ENCODE peak calls at places on chromosomes 2 and 18, in five cellular contexts. L is uterus, F is kidney, A is heart left ventricle, S is stomach. Z is an unnamed sample.
A peak's percentile ranks its signal among the peaks of the same experiment; 100 is the strongest.

GRCh38 chr2:175871331-175871730 is 130.7 kb downstream of the LNPK start:
- DNase-seq in F (no peak), L (no peak), A (no peak), S (no peak), Z (no peak)

GRCh38 chr18:5393779-5394178 is 98.3 kb upstream of the ZBTB14 start:
- DNase-seq in L (no peak), F (no peak), S (no peak), A (no peak), Z (no peak)

GRCh38 chr2:100944617-100945432 is 57.3 kb upstream of the RPL31 start:
- DNase-seq in L (no peak), F (no peak), S (peak; percentile 17), A (no peak), Z (no peak)

GRCh38 chr2:47274054-47274779 is 119.1 kb upstream of the STPG4 start:
- DNase-seq in S (no peak), A (no peak), L (peak; percentile 55), F (no peak), Z (no peak)

GRCh38 chr2:67215214-67215613 is 181.9 kb upstream of the ETAA1 start:
- DNase-seq in A (no peak), S (peak; percentile 52), L (peak; percentile 28), F (no peak), Z (no peak)

GRCh38 chr2:128520340-128520739 is 201.7 kb upstream of the HS6ST1 start:
- DNase-seq in A (no peak), F (no peak), L (no peak), S (no peak), Z (no peak)

GRCh38 chr18:49654347-49654746 is 92.5 kb downstream of the LIPG start:
- DNase-seq in F (no peak), L (no peak), S (no peak), A (no peak), Z (no peak)

GRCh38 chr2:129748250-129748649 is 231.2 kb upstream of the RAB6C start:
- DNase-seq in S (no peak), L (no peak), F (no peak), A (no peak), Z (no peak)

GRCh38 chr18:63799164-63799563 is 23.9 kb downstream of the SERPINB7 start:
- DNase-seq in F (no peak), L (no peak), S (no peak), A (no peak), Z (no peak)

GRCh38 chr18:75210274-75211001 is at the start of gene TSHZ1:
- DNase-seq in S (peak; percentile 51), L (peak; percentile 81), A (peak; percentile 79), F (no peak), Z (no peak)

GRCh38 chr18:47968006-47968676 is 37.7 kb upstream of the SMAD2 start:
- DNase-seq in A (no peak), L (no peak), F (no peak), S (peak; percentile 61), Z (no peak)

GRCh38 chr2:100903534-100904258 is 83.8 kb downstream of the NPAS2 start:
- DNase-seq in A (no peak), F (no peak), S (no peak), L (no peak), Z (no peak)

GRCh38 chr2:68441994-68442322 is 25.1 kb downstream of the FBXO48 start:
- DNase-seq in L (no peak), S (no peak), A (no peak), F (no peak), Z (no peak)

GRCh38 chr2:164046040-164046439 is 310.2 kb upstream of the FIGN start:
- DNase-seq in L (no peak), A (no peak), F (no peak), S (no peak), Z (no peak)

GRCh38 chr2:64524604-64525322 is 635 bp downstream of the AFTPH start:
- DNase-seq in A (peak; percentile 22), S (peak; percentile 44), F (peak; percentile 23), L (peak; percentile 20), Z (peak; percentile 48)

GRCh38 chr2:107669335-107669734 is 157.4 kb upstream of the RGPD4 start:
- DNase-seq in F (no peak), S (no peak), L (no peak), A (no peak), Z (no peak)

GRCh38 chr2:28616618-28617017 is 120.8 kb downstream of the PLB1 start:
- DNase-seq in L (no peak), A (no peak), F (no peak), S (no peak), Z (no peak)

GRCh38 chr2:138237657-138238384 is 263.7 kb upstream of the SPOPL start:
- DNase-seq in A (peak; percentile 6), S (no peak), L (no peak), F (no peak), Z (no peak)

GRCh38 chr2:73239776-73240175 is 5.7 kb downstream of the CCT7 start:
- DNase-seq in L (no peak), S (no peak), A (no peak), F (no peak), Z (no peak)

GRCh38 chr18:34350778-34351177 is 126.1 kb upstream of the NOL4 start:
- DNase-seq in F (peak; percentile 46), A (no peak), S (no peak), L (no peak), Z (peak; percentile 37)

GRCh38 chr2:61550375-61551209 is 12.4 kb upstream of the XPO1 start:
- DNase-seq in F (no peak), S (no peak), L (no peak), A (no peak), Z (no peak)

GRCh38 chr2:157492189-157492773 is 48.4 kb upstream of the CYTIP start:
- DNase-seq in L (peak; percentile 18), A (peak; percentile 59), S (peak; percentile 72), F (peak; percentile 67), Z (no peak)

GRCh38 chr2:149606251-149606811 is 18.8 kb upstream of the MMADHC start:
- DNase-seq in F (no peak), A (no peak), L (no peak), S (no peak), Z (no peak)

GRCh38 chr18:12076424-12077140 is 17.1 kb upstream of the ANKRD62 start:
- DNase-seq in F (peak; percentile 66), S (peak; percentile 55), L (peak; percentile 10), A (no peak), Z (peak; percentile 81)

GRCh38 chr2:237693281-237694039 is 66.1 kb downstream of the LRRFIP1 start:
- DNase-seq in F (peak; percentile 64), A (no peak), S (no peak), L (no peak), Z (no peak)

GRCh38 chr2:54561010-54561409 is 104.9 kb downstream of the SPTBN1 start:
- DNase-seq in S (no peak), L (no peak), A (no peak), F (no peak), Z (no peak)

GRCh38 chr2:170455617-170456426 is 259.3 kb upstream of the SP5 start:
- DNase-seq in L (no peak), A (no peak), F (no peak), S (no peak), Z (no peak)

GRCh38 chr2:156319811-156320490 is 12.6 kb downstream of the NR4A2 start:
- DNase-seq in A (peak; percentile 77), F (peak; percentile 83), S (peak; percentile 63), L (no peak), Z (peak; percentile 56)

GRCh38 chr2:56754066-56754615 is 570.4 kb downstream of the CCDC85A start:
- DNase-seq in F (no peak), S (no peak), L (no peak), A (peak; percentile 28), Z (no peak)

GRCh38 chr2:29495536-29495935 is 380.3 kb downstream of the CLIP4 start:
- DNase-seq in A (no peak), F (no peak), S (no peak), L (no peak), Z (no peak)

GRCh38 chr2:237482485-237482884 is 4.6 kb upstream of the MLPH start:
- DNase-seq in S (peak; percentile 91), L (peak; percentile 81), F (peak; percentile 88), A (peak; percentile 82), Z (peak; percentile 93)

DNA sequence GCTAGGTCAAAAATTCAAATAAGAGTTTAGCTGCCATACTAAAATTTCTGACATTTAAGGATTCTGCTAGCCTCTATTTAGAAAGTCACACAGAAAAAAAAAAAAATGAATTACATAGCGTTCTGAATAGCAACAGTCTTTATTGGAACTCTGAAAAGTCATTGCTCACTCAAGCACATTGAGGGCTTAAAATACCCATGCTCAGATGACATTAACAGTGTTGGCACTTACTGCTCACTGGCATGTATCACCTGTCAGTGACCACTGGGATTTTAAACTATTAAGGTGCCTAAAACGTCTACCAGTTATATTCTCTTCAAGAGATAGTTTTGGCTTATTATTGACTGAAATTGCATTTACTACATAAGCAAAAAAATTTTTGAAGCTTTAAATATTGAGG is 468.0 kb upstream of the SPHKAP start:
- DNase-seq in A (peak; percentile 20), L (no peak), F (no peak), S (no peak), Z (no peak)
- H3K27ac ChIP-seq in A (peak overlapping the region; percentile 65), L (no peak overlapping the region), F (no peak overlapping the region), S (no peak overlapping the region), Z (no peak overlapping the region)

GRCh38 chr18:13542520-13542847 is 183.9 kb downstream of the FAM210A start:
- DNase-seq in S (no peak), F (no peak), L (no peak), A (no peak), Z (no peak)
- H3K4me3 ChIP-seq in S (no peak overlapping the region), F (no peak overlapping the region), L (no peak overlapping the region), A (no peak overlapping the region), Z (no peak overlapping the region)

DNA sequence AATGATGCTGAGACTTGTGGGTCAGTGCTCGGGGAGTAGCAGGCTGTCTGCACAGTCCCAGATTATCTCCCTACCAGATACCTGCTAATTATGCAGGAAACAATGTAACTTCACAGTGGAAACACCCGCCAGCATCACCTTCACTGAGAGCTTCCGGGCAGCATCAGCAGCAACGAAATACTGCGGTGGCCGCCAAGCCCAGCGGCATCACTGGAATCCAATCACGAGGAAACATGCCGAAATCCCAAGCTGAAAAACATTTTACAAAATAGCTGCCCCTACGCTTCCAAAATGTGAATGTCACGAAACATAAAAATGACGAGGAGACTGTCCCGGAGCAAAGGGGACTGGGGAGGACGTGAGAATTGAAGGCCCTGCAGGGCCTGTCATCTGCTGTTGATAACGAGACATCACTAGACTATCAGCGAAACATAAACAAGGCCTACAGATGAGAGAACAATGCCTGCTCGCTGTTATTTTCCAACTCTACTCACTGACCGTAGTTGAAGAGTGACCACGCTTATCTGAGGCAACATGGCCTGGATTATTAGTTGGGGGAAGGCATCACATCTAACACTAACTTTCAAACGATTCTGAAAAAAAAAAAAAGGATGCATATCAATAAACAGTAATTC is 82.6 kb downstream of the HDAC4 start:
- DNase-seq in L (peak; percentile 15), F (no peak), A (no peak), S (peak; percentile 5), Z (no peak)
- H3K4me1 ChIP-seq in L (peaks cover 15% of the 10 kb centered on the region), F (peaks cover 9% of the 10 kb centered on the region), A (peaks cover 5% of the 10 kb centered on the region), S (peaks cover 77% of the 10 kb centered on the region), Z (peaks cover 10% of the 10 kb centered on the region)

DNA sequence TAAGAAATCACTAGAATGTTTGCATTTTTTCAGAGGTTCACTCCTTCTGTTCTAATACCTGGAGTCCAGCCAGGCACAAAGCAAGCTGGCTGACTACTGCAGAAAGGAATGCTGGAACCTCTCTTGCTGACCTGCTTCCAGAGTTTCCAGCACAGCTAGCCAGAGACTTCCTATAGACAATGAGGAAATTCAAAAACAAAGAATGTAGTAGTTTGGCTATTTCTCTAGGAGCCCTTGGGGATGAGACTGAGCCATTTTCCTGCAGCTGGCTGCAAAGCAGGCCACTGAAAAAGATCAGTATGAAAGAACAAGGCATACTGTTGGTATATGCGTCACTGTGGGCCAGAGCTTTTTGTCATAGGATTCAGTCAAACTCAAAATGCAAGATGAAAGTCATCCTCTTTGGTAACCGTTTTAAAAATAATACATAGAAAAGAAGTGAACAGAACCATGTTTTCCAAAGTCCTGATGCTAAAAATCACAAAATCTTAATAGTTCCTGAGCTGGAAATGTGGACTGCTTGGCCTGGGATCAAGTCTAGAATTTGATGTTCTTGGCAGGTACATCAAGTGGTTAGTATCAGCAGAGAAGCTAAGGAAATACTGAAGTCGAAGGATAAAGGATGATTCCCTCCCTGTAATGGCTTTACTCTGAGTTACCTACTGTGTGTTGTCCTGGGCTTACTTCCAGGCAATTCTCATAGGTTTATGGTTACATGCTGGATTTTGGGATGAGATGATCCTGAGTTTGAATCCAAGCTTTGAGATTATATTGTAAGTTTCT is 9.0 kb upstream of the DSEL start:
- DNase-seq in A (peak; percentile 62), F (no peak), L (peak; percentile 67), S (peak; percentile 68), Z (peak; percentile 61)
- H3K27ac ChIP-seq in A (peak overlapping the region; percentile 16), F (no peak overlapping the region), L (peak overlapping the region; percentile 59), S (no peak overlapping the region), Z (peak overlapping the region; percentile 21)

Z was measured in left lung.